ENCODE peak calls at places on chromosomes 4 and X, in nine cellular contexts. F is activated T-cell treated with anti-CD3 and anti-CD28 coated beads for 48 hours, D is GM06990, T is A172, X is D341Med, U is DMS53, R is neural progenitor cell, K is nucleus accumbens, E is pulmonary artery endothelial cell. L is an unnamed sample.
A peak's percentile ranks its signal among the peaks of the same experiment; 100 is the strongest.

GRCh38 chrX:42530027-42530426 is 247.9 kb downstream of the PPP1R2C start:
- DNase-seq in U (peak; percentile 14), F (no peak), X (no peak), T (no peak), R (no peak), E (no peak), D (no peak), K (no peak), L (no peak)

GRCh38 chr4:36288727-36289126 is 7.3 kb downstream of the DTHD1 start:
- DNase-seq in R (no peak), F (no peak), T (peak; percentile 29), D (no peak), U (no peak), K (no peak), E (no peak), X (no peak), L (no peak)

GRCh38 chr4:142549248-142549647 is 296.9 kb downstream of the INPP4B start:
- DNase-seq in X (no peak), U (no peak), D (no peak), T (no peak), E (no peak), R (no peak), F (no peak), K (no peak), L (no peak)

GRCh38 chrX:39242187-39242586 is 440.9 kb downstream of the MID1IP1 start:
- DNase-seq in U (peak; percentile 69), F (no peak), T (peak; percentile 8), E (no peak), R (peak; percentile 44), X (peak; percentile 39), D (no peak), K (no peak), L (peak; percentile 71)

GRCh38 chr4:135731681-135732080 is 1530.1 kb upstream of the PABPC4L start:
- DNase-seq in F (no peak), T (no peak), D (no peak), R (no peak), U (no peak), K (no peak), E (no peak), X (peak; percentile 36), L (peak; percentile 15)

GRCh38 chr4:71473541-71474240 is 134.9 kb downstream of the SLC4A4 start:
- DNase-seq in E (no peak), F (no peak), X (no peak), T (no peak), R (no peak), K (no peak), U (no peak), D (no peak), L (no peak)

GRCh38 chrX:118773782-118774181 is 46.4 kb downstream of the IL13RA1 start:
- DNase-seq in E (no peak), K (no peak), D (no peak), T (no peak), U (peak; percentile 61), X (no peak), F (no peak), R (no peak), L (no peak)

GRCh38 chr4:186624951-186625350 is 69.6 kb upstream of the MTNR1A start:
- DNase-seq in K (no peak), R (peak; percentile 50), X (no peak), E (no peak), U (no peak), T (peak; percentile 72), D (no peak), F (no peak), L (no peak)

GRCh38 chr4:120636120-120636630 is 286.4 kb downstream of the PRDM5 start:
- DNase-seq in K (no peak), E (no peak), T (no peak), U (no peak), X (no peak), R (no peak), F (no peak), D (no peak), L (no peak)

GRCh38 chr4:26624042-26624441 is 40.2 kb downstream of the TBC1D19 start:
- DNase-seq in F (no peak), U (no peak), T (no peak), E (no peak), K (no peak), X (no peak), R (no peak), D (no peak), L (no peak)

GRCh38 chr4:168461821-168462220 is 18.5 kb downstream of the DDX60L start:
- DNase-seq in K (no peak), F (no peak), T (no peak), U (no peak), E (no peak), X (no peak), R (no peak), D (no peak), L (no peak)

GRCh38 chrX:39260965-39261364 is 459.7 kb downstream of the MID1IP1 start:
- DNase-seq in F (no peak), T (no peak), U (peak; percentile 61), X (no peak), E (no peak), D (no peak), K (no peak), R (no peak), L (no peak)

GRCh38 chr4:78569291-78569821 is 17.8 kb downstream of the ANXA3 start:
- DNase-seq in R (no peak), D (no peak), K (no peak), U (no peak), T (peak; percentile 73), X (no peak), F (no peak), E (peak; percentile 57), L (no peak)

GRCh38 chr4:56505269-56506109 is at the start of gene ARL9:
- DNase-seq in X (peak; percentile 38), D (peak; percentile 52), R (peak; percentile 80), U (peak; percentile 88), E (no peak), F (peak; percentile 54), K (no peak), T (no peak), L (no peak)

GRCh38 chr4:12411072-12411471 is 982.4 kb upstream of the HS3ST1 start:
- DNase-seq in K (no peak), T (no peak), X (no peak), F (no peak), U (peak; percentile 13), R (no peak), E (no peak), D (no peak), L (no peak)

GRCh38 chrX:18041656-18042055 is 179.0 kb downstream of the BEND2 start:
- DNase-seq in X (no peak), R (no peak), T (no peak), K (no peak), E (no peak), F (peak; percentile 0), D (no peak), U (no peak), L (no peak)

GRCh38 chr4:7424553-7425111 is 10.1 kb downstream of the PSAPL1 start:
- DNase-seq in D (no peak), K (no peak), T (no peak), X (peak; percentile 26), U (no peak), E (no peak), R (no peak), F (no peak), L (no peak)

GRCh38 chrX:39755152-39756032 is 342.4 kb downstream of the BCOR start:
- DNase-seq in D (no peak), F (no peak), T (peak; percentile 91), E (peak; percentile 75), K (no peak), U (peak; percentile 71), R (peak; percentile 68), X (no peak), L (no peak)

GRCh38 chr4:1290165-1290977 is 680 bp downstream of the MAEA start:
- DNase-seq in R (no peak), X (no peak), D (no peak), T (no peak), E (no peak), K (no peak), F (no peak), U (peak; percentile 83), L (no peak)

GRCh38 chr4:139892973-139893736 is 227.5 kb downstream of the MGST2 start:
- DNase-seq in R (no peak), T (no peak), K (no peak), U (no peak), D (no peak), X (no peak), E (no peak), F (no peak), L (no peak)

GRCh38 chrX:139784788-139785187 is 76.8 kb upstream of the MCF2 start:
- DNase-seq in D (peak; percentile 15), K (no peak), E (no peak), R (no peak), X (no peak), F (no peak), U (no peak), T (no peak), L (no peak)

GRCh38 chrX:72554448-72555140 is 18.0 kb downstream of the HDAC8 start:
- DNase-seq in D (no peak), E (no peak), X (no peak), U (no peak), F (no peak), R (peak; percentile 74), K (no peak), T (peak; percentile 83), L (peak; percentile 42)

GRCh38 chr4:76067652-76068286 is 6.7 kb upstream of the ART3 start:
- DNase-seq in F (peak; percentile 52), E (peak; percentile 39), X (peak; percentile 77), K (peak; percentile 5), T (peak; percentile 55), U (peak; percentile 78), R (peak; percentile 81), D (no peak), L (peak; percentile 84)

GRCh38 chrX:139890991-139891700 is 41.7 kb downstream of the ATP11C start:
- DNase-seq in U (peak; percentile 17), X (no peak), T (peak; percentile 38), R (no peak), K (no peak), D (no peak), F (no peak), E (no peak), L (no peak)

GRCh38 chrX:12974797-12975669 is at the start of gene TMSB4X:
- DNase-seq in D (peak; percentile 93), K (peak; percentile 69), X (peak; percentile 84), F (peak; percentile 77), E (no peak), T (peak; percentile 81), U (peak; percentile 73), R (peak; percentile 95), L (peak; percentile 90)

L was measured in NCI-H82.